ENCODE peak calls at places on chromosome 7, in seven cellular contexts. Z is GDM1; L is CD8-positive, alpha-beta memory T cell; C is HEK293T; I is left ventricle myocardium inferior; Y is hypothalamus; X is HFFc6. S is an unnamed sample.
A peak's percentile ranks its signal among the peaks of the same experiment; 100 is the strongest.

GRCh38 chr7:102208826-102209225 is 77.8 kb upstream of the SH2B2 start:
- DNase-seq in C (no peak), Z (no peak), I (no peak), X (no peak), Y (peak; percentile 14), L (no peak), S (peak; percentile 74)

GRCh38 chr7:84055904-84056615 is 138.5 kb downstream of the SEMA3A start:
- DNase-seq in Y (no peak), Z (no peak), X (no peak), L (no peak), C (no peak), I (no peak), S (no peak)

GRCh38 chr7:151251926-151252835 is 3.7 kb upstream of the SMARCD3 start:
- DNase-seq in Z (no peak), L (no peak), C (peak; percentile 87), Y (peak; percentile 86), I (peak; percentile 86), X (peak; percentile 58), S (peak; percentile 82)

GRCh38 chr7:148905093-148905666 is 21.1 kb upstream of the EZH2 start:
- DNase-seq in Y (no peak), Z (no peak), C (peak; percentile 53), I (no peak), X (peak; percentile 1), L (no peak), S (no peak)

GRCh38 chr7:150420242-150420641 is 30.2 kb upstream of the GIMAP8 start:
- DNase-seq in Y (no peak), C (no peak), L (no peak), X (no peak), Z (no peak), I (no peak), S (no peak)

GRCh38 chr7:139828880-139829653 is at the start of gene TBXAS1:
- DNase-seq in Z (peak; percentile 81), L (no peak), Y (no peak), C (no peak), X (no peak), I (no peak), S (peak; percentile 27)

GRCh38 chr7:136130819-136131637 is 153.9 kb upstream of the MTPN start:
- DNase-seq in Z (no peak), Y (no peak), I (no peak), L (no peak), C (no peak), X (no peak), S (no peak)

GRCh38 chr7:23971031-23971430 is 261.0 kb downstream of the STK31 start:
- DNase-seq in I (no peak), Y (no peak), X (no peak), L (no peak), Z (no peak), C (no peak), S (no peak)

GRCh38 chr7:159136442-159136841 is 8.2 kb downstream of the VIPR2 start:
- DNase-seq in Z (no peak), Y (no peak), X (no peak), I (no peak), C (no peak), L (no peak), S (no peak)

GRCh38 chr7:23700058-23700457 is 10.0 kb upstream of the STK31 start:
- DNase-seq in X (no peak), Y (no peak), L (no peak), Z (no peak), I (no peak), C (no peak), S (no peak)

GRCh38 chr7:22958742-22959141 is 55.2 kb downstream of the HYCC1 start:
- DNase-seq in L (no peak), Z (no peak), I (no peak), X (no peak), Y (no peak), C (no peak), S (no peak)

GRCh38 chr7:33727415-33727814 is 177.9 kb upstream of the BMPER start:
- DNase-seq in Z (no peak), L (no peak), I (no peak), X (no peak), Y (no peak), C (no peak), S (no peak)

GRCh38 chr7:29835718-29836117 is 29.4 kb downstream of the WIPF3 start:
- DNase-seq in C (no peak), Z (no peak), X (no peak), I (no peak), L (no peak), Y (no peak), S (no peak)

GRCh38 chr7:11533229-11533820 is 298.7 kb downstream of the THSD7A start:
- DNase-seq in Y (no peak), C (no peak), X (no peak), Z (no peak), I (no peak), L (no peak), S (no peak)

GRCh38 chr7:123811056-123811455 is 33.9 kb upstream of the HYAL4 start:
- DNase-seq in I (no peak), X (no peak), C (no peak), Z (no peak), Y (no peak), L (no peak), S (no peak)

GRCh38 chr7:2519119-2519930 is at the start of gene LFNG:
- DNase-seq in L (peak; percentile 87), I (peak; percentile 89), Z (peak; percentile 95), C (peak; percentile 97), Y (peak; percentile 90), X (peak; percentile 75), S (peak; percentile 85)

GRCh38 chr7:112134039-112134438 is 72.2 kb downstream of the DOCK4 start:
- DNase-seq in C (no peak), L (no peak), I (no peak), X (no peak), Y (no peak), Z (no peak), S (no peak)

GRCh38 chr7:30770936-30771858 is at the start of gene MINDY4:
- DNase-seq in I (peak; percentile 88), X (peak; percentile 68), Z (no peak), L (peak; percentile 78), C (peak; percentile 89), Y (peak; percentile 71), S (peak; percentile 91)

GRCh38 chr7:7486362-7486761 is 49.3 kb downstream of the COL28A1 start:
- DNase-seq in L (no peak), X (no peak), C (no peak), I (no peak), Y (no peak), Z (no peak), S (no peak)

GRCh38 chr7:6542368-6542767 is 8.9 kb downstream of the GRID2IP start:
- DNase-seq in I (no peak), C (no peak), X (no peak), L (no peak), Z (no peak), Y (no peak), S (no peak)

GRCh38 chr7:110841840-110842579 is 248.9 kb upstream of the LRRN3 start:
- DNase-seq in X (no peak), C (no peak), Z (no peak), L (no peak), Y (no peak), I (no peak), S (no peak)

GRCh38 chr7:4057289-4057616 is 624.8 kb upstream of the FOXK1 start:
- DNase-seq in X (no peak), I (no peak), C (no peak), Z (no peak), L (no peak), Y (no peak), S (peak; percentile 31)

GRCh38 chr7:94394399-94395140 is at the start of gene COL1A2:
- DNase-seq in C (no peak), L (peak; percentile 47), Z (no peak), X (peak; percentile 97), I (peak; percentile 81), Y (no peak), S (peak; percentile 49)

GRCh38 chr7:126818393-126819196 is 434.1 kb downstream of the GRM8 start:
- DNase-seq in X (no peak), I (no peak), L (no peak), Y (no peak), Z (no peak), C (no peak), S (no peak)

GRCh38 chr7:46990761-46991160 is 591.1 kb downstream of the TNS3 start:
- DNase-seq in C (no peak), X (no peak), Z (no peak), I (no peak), Y (no peak), L (no peak), S (no peak)

GRCh38 chr7:142097571-142097970 is 13.9 kb upstream of the MGAM2 start:
- DNase-seq in C (no peak), L (no peak), I (no peak), Z (no peak), Y (no peak), X (no peak), S (no peak)

GRCh38 chr7:21028186-21028989 is 241.7 kb upstream of the SP8 start:
- DNase-seq in L (no peak), C (peak; percentile 37), X (no peak), I (no peak), Z (no peak), Y (no peak), S (no peak)

GRCh38 chr7:95686109-95686508 is 86.2 kb upstream of the DYNC1I1 start:
- DNase-seq in L (no peak), C (peak; percentile 23), I (peak; percentile 19), Z (no peak), X (peak; percentile 44), Y (peak; percentile 62), S (peak; percentile 60)